ENCODE peak calls at places on chromosome 7, in four cellular contexts. T, J, G and B are unnamed samples.

GRCh38 chr7:98514211-98515150 is 102.6 kb upstream of the NPTX2 start:
- DNase-seq in G (peak; percentile 9), T (no peak), J (no peak), B (no peak)

GRCh38 chr7:150957119-150958020 is 20.8 kb downstream of the KCNH2 start:
- DNase-seq in J (no peak), T (no peak), G (no peak), B (no peak)

GRCh38 chr7:152435384-152436278 is at the start of gene KMT2C:
- DNase-seq in G (peak; percentile 57), J (peak; percentile 19), T (no peak), B (peak; percentile 82)

GRCh38 chr7:11341285-11341944 is 367.7 kb downstream of the PHF14 start:
- DNase-seq in J (no peak), G (peak; percentile 49), T (no peak), B (peak; percentile 49)

GRCh38 chr7:103613655-103614642 is 167.9 kb upstream of the SLC26A5 start:
- DNase-seq in T (no peak), J (no peak), G (no peak), B (no peak)

GRCh38 chr7:32891046-32891799 is at the start of gene KBTBD2:
- DNase-seq in T (peak; percentile 40), J (peak; percentile 21), G (peak; percentile 85), B (peak; percentile 87)

GRCh38 chr7:15667999-15668398 is 18.5 kb downstream of the MEOX2 start:
- DNase-seq in J (no peak), T (no peak), G (no peak), B (no peak)

GRCh38 chr7:142853739-142854504 is 954 bp upstream of the EPHB6 start:
- DNase-seq in T (peak; percentile 25), J (peak; percentile 35), G (peak; percentile 83), B (peak; percentile 92)

GRCh38 chr7:44163591-44163990 is 22.5 kb upstream of the MYL7 start:
- DNase-seq in T (no peak), G (peak; percentile 69), J (no peak), B (no peak)

GRCh38 chr7:80918909-80919721 is at the start of gene SEMA3C:
- DNase-seq in J (no peak), T (no peak), G (peak; percentile 98), B (peak; percentile 91)

GRCh38 chr7:1721047-1721687 is 51.1 kb downstream of the ELFN1 start:
- DNase-seq in J (no peak), T (no peak), G (no peak), B (no peak)

GRCh38 chr7:4776160-4776623 is 769 bp downstream of the AP5Z1 start:
- DNase-seq in G (no peak), T (no peak), J (no peak), B (no peak)

GRCh38 chr7:155001756-155002410 is 1.0 kb downstream of the PAXIP1 start:
- DNase-seq in G (no peak), J (no peak), T (no peak), B (peak; percentile 14)

GRCh38 chr7:50598455-50599343 is 33.5 kb upstream of the DDC start:
- DNase-seq in J (no peak), G (no peak), T (no peak), B (no peak)